ENCODE peak calls at places on chromosome 13, in ten cellular contexts. One of them, this sample, is unnamed.

GRCh38 chr13:38477676-38478075 is 128.0 kb downstream of the UFM1 start:
- DNase-seq in ovary: no peak
- DNase-seq in kidney glomerular epithelial cell: no peak
- DNase-seq in mammary epithelial cell: no peak
- DNase-seq in heart right ventricle: no peak
- DNase-seq in fibroblast of lung: no peak
- DNase-seq in GM19239: no peak
- DNase-seq in stimulated activated CD8-positive, alpha-beta memory T cell treated with anti-CD3 and anti-CD28 coated beads, Interleukin-7, amount 100 ng/mL, for 48 hours: no peak
- DNase-seq in stimulated activated CD4-positive, alpha-beta T cell treated with anti-CD3 and anti-CD28 coated beads, TNF-alpha, amount 100 ng/mL, for 4 hours: no peak
- DNase-seq in heart left ventricle: no peak
- DNase-seq in this sample: no peak

GRCh38 chr13:24208314-24208713 is 47.8 kb downstream of the SPATA13 start:
- DNase-seq in ovary: no peak
- DNase-seq in kidney glomerular epithelial cell: peak
- DNase-seq in mammary epithelial cell: peak
- DNase-seq in heart right ventricle: no peak
- DNase-seq in fibroblast of lung: peak
- DNase-seq in GM19239: no peak
- DNase-seq in stimulated activated CD8-positive, alpha-beta memory T cell treated with anti-CD3 and anti-CD28 coated beads, Interleukin-7, amount 100 ng/mL, for 48 hours: no peak
- DNase-seq in stimulated activated CD4-positive, alpha-beta T cell treated with anti-CD3 and anti-CD28 coated beads, TNF-alpha, amount 100 ng/mL, for 4 hours: no peak
- DNase-seq in heart left ventricle: no peak
- DNase-seq in this sample: no peak

GRCh38 chr13:80180745-80181144 is 160.2 kb downstream of the SPRY2 start:
- DNase-seq in ovary: no peak
- DNase-seq in kidney glomerular epithelial cell: no peak
- DNase-seq in mammary epithelial cell: no peak
- DNase-seq in heart right ventricle: no peak
- DNase-seq in fibroblast of lung: no peak
- DNase-seq in GM19239: no peak
- DNase-seq in stimulated activated CD8-positive, alpha-beta memory T cell treated with anti-CD3 and anti-CD28 coated beads, Interleukin-7, amount 100 ng/mL, for 48 hours: no peak
- DNase-seq in stimulated activated CD4-positive, alpha-beta T cell treated with anti-CD3 and anti-CD28 coated beads, TNF-alpha, amount 100 ng/mL, for 4 hours: no peak
- DNase-seq in heart left ventricle: no peak
- DNase-seq in this sample: no peak

GRCh38 chr13:113584870-113585671 is 518 bp downstream of the TFDP1 start:
- DNase-seq in ovary: peak
- DNase-seq in kidney glomerular epithelial cell: no peak
- DNase-seq in mammary epithelial cell: peak
- DNase-seq in heart right ventricle: no peak
- DNase-seq in fibroblast of lung: peak
- DNase-seq in GM19239: peak
- DNase-seq in stimulated activated CD8-positive, alpha-beta memory T cell treated with anti-CD3 and anti-CD28 coated beads, Interleukin-7, amount 100 ng/mL, for 48 hours: no peak
- DNase-seq in stimulated activated CD4-positive, alpha-beta T cell treated with anti-CD3 and anti-CD28 coated beads, TNF-alpha, amount 100 ng/mL, for 4 hours: no peak
- DNase-seq in heart left ventricle: no peak
- DNase-seq in this sample: peak

GRCh38 chr13:37225414-37226047 is 120.1 kb upstream of the CSNK1A1L start:
- DNase-seq in ovary: no peak
- DNase-seq in kidney glomerular epithelial cell: no peak
- DNase-seq in mammary epithelial cell: peak
- DNase-seq in heart right ventricle: no peak
- DNase-seq in fibroblast of lung: peak
- DNase-seq in GM19239: no peak
- DNase-seq in stimulated activated CD8-positive, alpha-beta memory T cell treated with anti-CD3 and anti-CD28 coated beads, Interleukin-7, amount 100 ng/mL, for 48 hours: no peak
- DNase-seq in stimulated activated CD4-positive, alpha-beta T cell treated with anti-CD3 and anti-CD28 coated beads, TNF-alpha, amount 100 ng/mL, for 4 hours: no peak
- DNase-seq in heart left ventricle: no peak
- DNase-seq in this sample: no peak

GRCh38 chr13:24670927-24671326 is 9.3 kb upstream of the ATP12A start:
- DNase-seq in ovary: no peak
- DNase-seq in kidney glomerular epithelial cell: no peak
- DNase-seq in mammary epithelial cell: no peak
- DNase-seq in heart right ventricle: no peak
- DNase-seq in fibroblast of lung: no peak
- DNase-seq in GM19239: no peak
- DNase-seq in stimulated activated CD8-positive, alpha-beta memory T cell treated with anti-CD3 and anti-CD28 coated beads, Interleukin-7, amount 100 ng/mL, for 48 hours: no peak
- DNase-seq in stimulated activated CD4-positive, alpha-beta T cell treated with anti-CD3 and anti-CD28 coated beads, TNF-alpha, amount 100 ng/mL, for 4 hours: no peak
- DNase-seq in heart left ventricle: no peak
- DNase-seq in this sample: peak

GRCh38 chr13:63838366-63839110 is 2422.9 kb upstream of the PCDH20 start:
- DNase-seq in ovary: no peak
- DNase-seq in kidney glomerular epithelial cell: no peak
- DNase-seq in mammary epithelial cell: no peak
- DNase-seq in heart right ventricle: no peak
- DNase-seq in fibroblast of lung: no peak
- DNase-seq in GM19239: no peak
- DNase-seq in stimulated activated CD8-positive, alpha-beta memory T cell treated with anti-CD3 and anti-CD28 coated beads, Interleukin-7, amount 100 ng/mL, for 48 hours: no peak
- DNase-seq in stimulated activated CD4-positive, alpha-beta T cell treated with anti-CD3 and anti-CD28 coated beads, TNF-alpha, amount 100 ng/mL, for 4 hours: no peak
- DNase-seq in heart left ventricle: no peak
- DNase-seq in this sample: no peak

GRCh38 chr13:46184277-46184699 is 2.3 kb upstream of the LCP1 start:
- DNase-seq in ovary: no peak
- DNase-seq in kidney glomerular epithelial cell: no peak
- DNase-seq in mammary epithelial cell: no peak
- DNase-seq in heart right ventricle: peak
- DNase-seq in fibroblast of lung: no peak
- DNase-seq in GM19239: peak
- DNase-seq in stimulated activated CD8-positive, alpha-beta memory T cell treated with anti-CD3 and anti-CD28 coated beads, Interleukin-7, amount 100 ng/mL, for 48 hours: peak
- DNase-seq in stimulated activated CD4-positive, alpha-beta T cell treated with anti-CD3 and anti-CD28 coated beads, TNF-alpha, amount 100 ng/mL, for 4 hours: peak
- DNase-seq in heart left ventricle: peak
- DNase-seq in this sample: peak

This sample was measured in NCI-H82.